ENCODE peak calls at places on chromosomes 5 and 9, in four cellular contexts. D is stimulated activated naive B cell treated with anti-CD40 and anti-IgM and Interleukin-4, amounts not matched to agents 10 μg/mL and 1 μg/mL and 100 μg/mL, for 72 hours; W is activated naive CD4-positive, alpha-beta T cell treated with anti-CD3 and anti-CD28 coated beads for 36 hours; A is T-helper 9 cell. V is an unnamed sample.

GRCh38 chr5:162565-163337 is 28.5 kb upstream of the LRRC14B start:
- DNase-seq in A (no peak), W (no peak), D (no peak), V (peak)

GRCh38 chr5:103562084-103562452 is 521 bp downstream of the NUDT12 start:
- DNase-seq in A (no peak), W (peak), D (no peak), V (no peak)

GRCh38 chr9:89528540-89528939 is 30.6 kb upstream of the SEMA4D start:
- DNase-seq in W (no peak), A (no peak), D (no peak), V (no peak)

GRCh38 chr5:62340392-62340791 is 34.4 kb downstream of the KIF2A start:
- DNase-seq in A (no peak), W (no peak), D (no peak), V (no peak)

GRCh38 chr5:170420809-170421412 is 31.7 kb upstream of the KCNMB1 start:
- DNase-seq in D (peak), A (peak), W (peak), V (no peak)

GRCh38 chr5:31537349-31537748 is 5.2 kb downstream of the C5orf22 start:
- DNase-seq in A (no peak), D (no peak), W (no peak), V (no peak)

GRCh38 chr9:86792136-86792535 is 155.2 kb downstream of the GAS1 start:
- DNase-seq in D (no peak), W (no peak), A (no peak), V (no peak)

GRCh38 chr9:32340401-32340800 is 44.0 kb upstream of the ACO1 start:
- DNase-seq in A (no peak), W (no peak), D (no peak), V (no peak)

GRCh38 chr5:124124711-124125229 is 612.8 kb downstream of the CSNK1G3 start:
- DNase-seq in W (no peak), D (no peak), A (no peak), V (no peak)

GRCh38 chr9:21110708-21111576 is 30.7 kb downstream of the IFNW1 start:
- DNase-seq in W (peak), D (no peak), A (no peak), V (no peak)

GRCh38 chr9:127149010-127149409 is 26.6 kb upstream of the ANGPTL2 start:
- DNase-seq in D (no peak), W (no peak), A (no peak), V (peak)

GRCh38 chr5:169742773-169743296 is 105.8 kb downstream of the DOCK2 start:
- DNase-seq in D (no peak), W (no peak), A (no peak), V (no peak)

GRCh38 chr9:134434896-134435506 is 108.7 kb downstream of the RXRA start:
- DNase-seq in A (no peak), D (no peak), W (no peak), V (peak)

GRCh38 chr9:109145062-109145461 is 22.0 kb downstream of the FRRS1L start:
- DNase-seq in D (no peak), W (no peak), A (no peak), V (no peak)

GRCh38 chr5:37889612-37890317 is 49.9 kb upstream of the GDNF start:
- DNase-seq in D (no peak), W (no peak), A (no peak), V (no peak)

GRCh38 chr5:9453480-9454011 is 92.3 kb downstream of the SEMA5A start:
- DNase-seq in W (no peak), D (no peak), A (no peak), V (no peak)

GRCh38 chr5:122515709-122516431 is 203.8 kb downstream of the SNCAIP start:
- DNase-seq in D (peak), A (no peak), W (peak), V (no peak)

GRCh38 chr5:106858616-106859015 is 812.1 kb downstream of the EFNA5 start:
- DNase-seq in A (no peak), D (no peak), W (no peak), V (no peak)

GRCh38 chr5:111241696-111242095 is 17.5 kb downstream of the CAMK4 start:
- DNase-seq in A (no peak), D (no peak), W (no peak), V (no peak)

GRCh38 chr9:107866912-107867311 is 377.3 kb upstream of the KLF4 start:
- DNase-seq in A (no peak), W (no peak), D (no peak), V (no peak)

GRCh38 chr5:158410976-158411375 is 552.0 kb upstream of the CLINT1 start:
- DNase-seq in W (no peak), A (no peak), D (no peak), V (no peak)

GRCh38 chr9:119322137-119322695 is 47.0 kb downstream of the BRINP1 start:
- DNase-seq in W (no peak), D (no peak), A (no peak), V (no peak)

GRCh38 chr5:97478513-97478912 is 295.5 kb upstream of the RIOK2 start:
- DNase-seq in A (no peak), W (no peak), D (no peak), V (no peak)

GRCh38 chr5:132388244-132389050 is 18.9 kb downstream of the SLC22A5 start:
- DNase-seq in D (no peak), W (no peak), A (no peak), V (no peak)

GRCh38 chr5:92749943-92750342 is 831.1 kb downstream of the NR2F1-AS1 start:
- DNase-seq in A (no peak), W (no peak), D (no peak), V (no peak)

GRCh38 chr9:23324511-23324910 is 501.5 kb downstream of the ELAVL2 start:
- DNase-seq in A (no peak), D (no peak), W (no peak), V (no peak)

GRCh38 chr9:38026021-38026809 is 42.8 kb downstream of the SHB start:
- DNase-seq in D (no peak), A (no peak), W (no peak), V (no peak)

GRCh38 chr5:98307811-98308210 is 465.7 kb upstream of the RGMB start:
- DNase-seq in A (no peak), D (no peak), W (no peak), V (no peak)

GRCh38 chr9:10146517-10147331 is 466.1 kb downstream of the PTPRD start:
- DNase-seq in D (no peak), A (no peak), W (no peak), V (no peak)

GRCh38 chr5:130541617-130542221 is 623.3 kb downstream of the HINT1 start:
- DNase-seq in A (no peak), W (peak), D (no peak), V (no peak)